ENCODE peak calls at places on chromosomes 13 and 19, in nine cellular contexts. One of them, this sample, is unnamed.
A peak's percentile ranks its signal among the peaks of the same experiment; 100 is the strongest.

GRCh38 chr19:51382004-51382403 is 5.8 kb downstream of the LIM2 start:
- DNase-seq in HFF-Myc: no peak
- DNase-seq in ovary: no peak
- DNase-seq in heart right ventricle: no peak
- DNase-seq in endodermal cell: no peak
- DNase-seq in tibial artery: no peak
- DNase-seq in cardiac muscle cell: no peak
- DNase-seq in heart left ventricle: no peak
- DNase-seq in left ventricle myocardium inferior: no peak
- DNase-seq in this sample: no peak

GRCh38 chr19:16618248-16618647 is 9.8 kb downstream of the MED26 start:
- DNase-seq in left ventricle myocardium inferior: no peak
- DNase-seq in cardiac muscle cell: no peak
- DNase-seq in heart right ventricle: no peak
- DNase-seq in ovary: no peak
- DNase-seq in endodermal cell: no peak
- DNase-seq in tibial artery: no peak
- DNase-seq in heart left ventricle: no peak
- DNase-seq in HFF-Myc: no peak
- DNase-seq in this sample: no peak

GRCh38 chr19:14580623-14581237 is 2.2 kb upstream of the CLEC17A start:
- DNase-seq in HFF-Myc: no peak
- DNase-seq in heart right ventricle: no peak
- DNase-seq in ovary: no peak
- DNase-seq in left ventricle myocardium inferior: no peak
- DNase-seq in cardiac muscle cell: no peak
- DNase-seq in heart left ventricle: no peak
- DNase-seq in endodermal cell: no peak
- DNase-seq in tibial artery: no peak
- DNase-seq in this sample: no peak

GRCh38 chr13:52642131-52642530 is at the start of gene HNRNPA1L2:
- DNase-seq in left ventricle myocardium inferior: no peak
- DNase-seq in heart left ventricle: no peak
- DNase-seq in HFF-Myc: no peak
- DNase-seq in tibial artery: no peak
- DNase-seq in heart right ventricle: no peak
- DNase-seq in endodermal cell: no peak
- DNase-seq in ovary: no peak
- DNase-seq in cardiac muscle cell: no peak
- DNase-seq in this sample: no peak

GRCh38 chr19:14494910-14495677 is 833 bp downstream of the GIPC1 start:
- DNase-seq in heart right ventricle: no peak
- DNase-seq in heart left ventricle: no peak
- DNase-seq in cardiac muscle cell: no peak
- DNase-seq in HFF-Myc: no peak
- DNase-seq in tibial artery: no peak
- DNase-seq in left ventricle myocardium inferior: no peak
- DNase-seq in endodermal cell: no peak
- DNase-seq in ovary: no peak
- DNase-seq in this sample: no peak

GRCh38 chr13:93309886-93310520 is 83.4 kb downstream of the GPC6 start:
- DNase-seq in endodermal cell: no peak
- DNase-seq in heart right ventricle: no peak
- DNase-seq in tibial artery: no peak
- DNase-seq in cardiac muscle cell: peak; percentile 27
- DNase-seq in left ventricle myocardium inferior: no peak
- DNase-seq in heart left ventricle: no peak
- DNase-seq in HFF-Myc: peak; percentile 26
- DNase-seq in ovary: no peak
- DNase-seq in this sample: peak; percentile 96

GRCh38 chr19:56689198-56689597 is 17.6 kb upstream of the ZNF835 start:
- DNase-seq in heart right ventricle: no peak
- DNase-seq in ovary: no peak
- DNase-seq in endodermal cell: no peak
- DNase-seq in cardiac muscle cell: no peak
- DNase-seq in left ventricle myocardium inferior: no peak
- DNase-seq in heart left ventricle: no peak
- DNase-seq in HFF-Myc: no peak
- DNase-seq in tibial artery: no peak
- DNase-seq in this sample: no peak

GRCh38 chr19:1417145-1417544 is 9.8 kb downstream of the DAZAP1 start:
- DNase-seq in cardiac muscle cell: no peak
- DNase-seq in left ventricle myocardium inferior: no peak
- DNase-seq in heart right ventricle: no peak
- DNase-seq in ovary: no peak
- DNase-seq in heart left ventricle: no peak
- DNase-seq in endodermal cell: no peak
- DNase-seq in HFF-Myc: no peak
- DNase-seq in tibial artery: no peak
- DNase-seq in this sample: peak; percentile 88

GRCh38 chr13:29509999-29510586 is 85.4 kb downstream of the SLC7A1 start:
- DNase-seq in heart left ventricle: no peak
- DNase-seq in left ventricle myocardium inferior: no peak
- DNase-seq in endodermal cell: no peak
- DNase-seq in tibial artery: no peak
- DNase-seq in heart right ventricle: no peak
- DNase-seq in ovary: no peak
- DNase-seq in cardiac muscle cell: no peak
- DNase-seq in HFF-Myc: no peak
- DNase-seq in this sample: no peak

GRCh38 chr19:42284641-42285341 is 15.7 kb downstream of the CIC start:
- DNase-seq in HFF-Myc: no peak
- DNase-seq in heart right ventricle: peak; percentile 27
- DNase-seq in left ventricle myocardium inferior: no peak
- DNase-seq in ovary: no peak
- DNase-seq in tibial artery: peak; percentile 74
- DNase-seq in endodermal cell: peak; percentile 69
- DNase-seq in cardiac muscle cell: peak; percentile 38
- DNase-seq in heart left ventricle: no peak
- DNase-seq in this sample: no peak

GRCh38 chr19:5805465-5806132 is 732 bp downstream of the NRTN start:
- DNase-seq in tibial artery: no peak
- DNase-seq in heart left ventricle: peak; percentile 60
- DNase-seq in left ventricle myocardium inferior: peak; percentile 61
- DNase-seq in ovary: no peak
- DNase-seq in endodermal cell: peak; percentile 97
- DNase-seq in HFF-Myc: no peak
- DNase-seq in cardiac muscle cell: peak; percentile 93
- DNase-seq in heart right ventricle: peak; percentile 58
- DNase-seq in this sample: peak; percentile 55

GRCh38 chr19:57559008-57559403 is 657 bp downstream of the ZNF550 start:
- DNase-seq in left ventricle myocardium inferior: peak; percentile 18
- DNase-seq in cardiac muscle cell: peak; percentile 41
- DNase-seq in heart right ventricle: peak; percentile 14
- DNase-seq in tibial artery: no peak
- DNase-seq in HFF-Myc: no peak
- DNase-seq in ovary: no peak
- DNase-seq in heart left ventricle: peak; percentile 29
- DNase-seq in endodermal cell: peak; percentile 64
- DNase-seq in this sample: peak; percentile 44

GRCh38 chr13:59970847-59971246 is 192.9 kb downstream of the DIAPH3 start:
- DNase-seq in heart left ventricle: no peak
- DNase-seq in endodermal cell: peak; percentile 61
- DNase-seq in heart right ventricle: peak; percentile 7
- DNase-seq in cardiac muscle cell: no peak
- DNase-seq in tibial artery: no peak
- DNase-seq in HFF-Myc: no peak
- DNase-seq in left ventricle myocardium inferior: no peak
- DNase-seq in ovary: no peak
- DNase-seq in this sample: no peak

GRCh38 chr19:45939792-45940514 is 25.4 kb upstream of the NANOS2 start:
- DNase-seq in heart right ventricle: no peak
- DNase-seq in tibial artery: peak; percentile 45
- DNase-seq in cardiac muscle cell: no peak
- DNase-seq in ovary: no peak
- DNase-seq in heart left ventricle: no peak
- DNase-seq in endodermal cell: peak; percentile 66
- DNase-seq in HFF-Myc: no peak
- DNase-seq in left ventricle myocardium inferior: no peak
- DNase-seq in this sample: no peak

GRCh38 chr13:102226591-102226990 is 175.3 kb downstream of the FGF14 start:
- DNase-seq in heart right ventricle: no peak
- DNase-seq in endodermal cell: no peak
- DNase-seq in HFF-Myc: no peak
- DNase-seq in cardiac muscle cell: no peak
- DNase-seq in ovary: no peak
- DNase-seq in heart left ventricle: no peak
- DNase-seq in left ventricle myocardium inferior: no peak
- DNase-seq in tibial artery: no peak
- DNase-seq in this sample: no peak

GRCh38 chr19:1408300-1409203 is 1.2 kb downstream of the DAZAP1 start:
- DNase-seq in endodermal cell: peak; percentile 72
- DNase-seq in cardiac muscle cell: peak; percentile 70
- DNase-seq in tibial artery: no peak
- DNase-seq in left ventricle myocardium inferior: peak; percentile 59
- DNase-seq in heart right ventricle: peak; percentile 44
- DNase-seq in HFF-Myc: no peak
- DNase-seq in heart left ventricle: peak; percentile 60
- DNase-seq in ovary: no peak
- DNase-seq in this sample: peak; percentile 78

GRCh38 chr19:2015611-2015950 is at the start of gene BTBD2:
- DNase-seq in HFF-Myc: no peak
- DNase-seq in cardiac muscle cell: peak; percentile 57
- DNase-seq in tibial artery: peak; percentile 78
- DNase-seq in heart left ventricle: peak; percentile 67
- DNase-seq in ovary: peak; percentile 69
- DNase-seq in heart right ventricle: peak; percentile 82
- DNase-seq in left ventricle myocardium inferior: no peak
- DNase-seq in endodermal cell: peak; percentile 72
- DNase-seq in this sample: peak; percentile 88

GRCh38 chr13:98653471-98653985 is 76.6 kb upstream of the STK24 start:
- DNase-seq in HFF-Myc: peak; percentile 59
- DNase-seq in heart left ventricle: peak; percentile 73
- DNase-seq in endodermal cell: peak; percentile 97
- DNase-seq in ovary: peak; percentile 61
- DNase-seq in heart right ventricle: peak; percentile 68
- DNase-seq in cardiac muscle cell: peak; percentile 89
- DNase-seq in tibial artery: peak; percentile 85
- DNase-seq in left ventricle myocardium inferior: peak; percentile 71
- DNase-seq in this sample: peak; percentile 86

GRCh38 chr13:29472317-29472961 is 123.0 kb downstream of the SLC7A1 start:
- DNase-seq in HFF-Myc: peak; percentile 31
- DNase-seq in heart left ventricle: no peak
- DNase-seq in left ventricle myocardium inferior: no peak
- DNase-seq in heart right ventricle: peak; percentile 39
- DNase-seq in ovary: no peak
- DNase-seq in tibial artery: no peak
- DNase-seq in cardiac muscle cell: peak; percentile 79
- DNase-seq in endodermal cell: peak; percentile 88
- DNase-seq in this sample: peak; percentile 80

GRCh38 chr19:30307191-30307974 is 64.8 kb upstream of the ZNF536 start:
- DNase-seq in cardiac muscle cell: no peak
- DNase-seq in endodermal cell: peak; percentile 12
- DNase-seq in heart left ventricle: no peak
- DNase-seq in tibial artery: no peak
- DNase-seq in HFF-Myc: no peak
- DNase-seq in heart right ventricle: no peak
- DNase-seq in left ventricle myocardium inferior: no peak
- DNase-seq in ovary: no peak
- DNase-seq in this sample: no peak

DNA sequence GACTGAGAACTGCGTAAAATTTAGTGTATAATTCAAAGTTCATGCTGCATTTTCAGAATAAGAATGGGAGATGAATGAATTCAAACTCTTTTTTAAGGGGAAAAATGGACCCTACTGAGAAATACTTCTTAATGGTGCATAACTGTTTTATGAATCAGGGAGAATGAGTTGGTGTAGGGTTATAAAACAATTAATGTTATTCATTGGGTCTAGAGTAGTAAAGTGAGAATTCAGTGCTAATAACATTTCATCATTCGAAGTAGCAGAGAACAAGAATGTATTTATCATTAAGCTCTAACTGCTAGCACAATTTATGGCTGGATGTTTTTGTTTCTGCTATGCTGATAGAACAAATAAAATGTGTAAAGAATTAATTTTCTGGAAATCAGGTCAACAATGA is 310.2 kb downstream of the SLITRK5 start:
- DNase-seq in cardiac muscle cell: no peak
- DNase-seq in left ventricle myocardium inferior: no peak
- DNase-seq in HFF-Myc: no peak
- DNase-seq in tibial artery: no peak
- DNase-seq in ovary: no peak
- DNase-seq in heart right ventricle: no peak
- DNase-seq in heart left ventricle: no peak
- DNase-seq in endodermal cell: no peak
- DNase-seq in this sample: no peak
- H3K4me3 ChIP-seq in cardiac muscle cell: no peak overlapping the region
- H3K4me3 ChIP-seq in left ventricle myocardium inferior: no peak overlapping the region
- H3K4me3 ChIP-seq in HFF-Myc: no peak overlapping the region
- H3K4me3 ChIP-seq in tibial artery: no peak overlapping the region
- H3K4me3 ChIP-seq in ovary: no peak overlapping the region
- H3K4me3 ChIP-seq in heart right ventricle: no peak overlapping the region
- H3K4me3 ChIP-seq in heart left ventricle: no peak overlapping the region
- H3K4me3 ChIP-seq in endodermal cell: no peak overlapping the region
- H3K4me3 ChIP-seq in this sample: no peak overlapping the region

DNA sequence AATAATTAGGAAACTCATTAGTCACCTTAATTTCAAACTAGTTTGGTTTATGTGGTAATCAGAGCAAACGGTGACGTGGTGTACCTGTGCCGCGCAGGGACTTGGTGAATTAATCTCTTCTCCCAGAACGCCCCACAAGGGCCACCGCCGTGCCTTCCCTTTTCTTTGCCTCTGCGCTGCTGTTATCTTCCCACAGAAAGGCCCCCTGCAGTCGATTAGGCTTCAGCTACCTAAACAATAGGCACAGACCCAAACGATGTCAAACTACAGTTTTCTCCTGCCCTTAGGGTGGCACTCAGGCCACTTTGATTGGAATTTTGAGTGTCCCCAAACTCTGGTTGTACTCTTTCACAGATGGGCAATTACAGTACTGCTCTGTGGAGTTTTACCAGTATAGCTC is 115.5 kb downstream of the GGACT start:
- DNase-seq in heart left ventricle: no peak
- DNase-seq in endodermal cell: peak; percentile 79
- DNase-seq in ovary: no peak
- DNase-seq in left ventricle myocardium inferior: no peak
- DNase-seq in heart right ventricle: no peak
- DNase-seq in HFF-Myc: no peak
- DNase-seq in cardiac muscle cell: peak; percentile 12
- DNase-seq in tibial artery: no peak
- DNase-seq in this sample: peak; percentile 24
- TF ChIP-seq CTCF in heart left ventricle: no peak
- TF ChIP-seq CTCF in endodermal cell: peak; percentile 36
- TF ChIP-seq CTCF in ovary: no peak
- TF ChIP-seq CTCF in left ventricle myocardium inferior: no peak
- TF ChIP-seq CTCF in heart right ventricle: no peak
- TF ChIP-seq CTCF in HFF-Myc: no peak
- TF ChIP-seq CTCF in cardiac muscle cell: no peak
- TF ChIP-seq CTCF in tibial artery: no peak
- TF ChIP-seq CTCF in this sample: peak; percentile 28

GRCh38 chr19:35124098-35125060 is 8.8 kb downstream of the FXYD3 start:
- DNase-seq in ovary: peak; percentile 93
- DNase-seq in endodermal cell: peak; percentile 58
- DNase-seq in HFF-Myc: peak; percentile 71
- DNase-seq in left ventricle myocardium inferior: peak; percentile 93
- DNase-seq in tibial artery: peak; percentile 97
- DNase-seq in heart left ventricle: peak; percentile 94
- DNase-seq in heart right ventricle: peak; percentile 95
- DNase-seq in cardiac muscle cell: no peak
- DNase-seq in this sample: peak; percentile 92
- H3K4me3 ChIP-seq in ovary: peak overlapping the region; percentile 56
- H3K4me3 ChIP-seq in endodermal cell: no peak overlapping the region
- H3K4me3 ChIP-seq in HFF-Myc: peak overlapping the region; percentile 60
- H3K4me3 ChIP-seq in left ventricle myocardium inferior: peak overlapping the region; percentile 79
- H3K4me3 ChIP-seq in tibial artery: peak overlapping the region; percentile 58
- H3K4me3 ChIP-seq in heart left ventricle: peak overlapping the region; percentile 59
- H3K4me3 ChIP-seq in heart right ventricle: peak overlapping the region; percentile 63
- H3K4me3 ChIP-seq in cardiac muscle cell: no peak overlapping the region
- H3K4me3 ChIP-seq in this sample: peak overlapping the region; percentile 83

GRCh38 chr13:70960841-70961443 is 852.7 kb upstream of the KLHL1 start:
- DNase-seq in HFF-Myc: peak; percentile 5
- DNase-seq in tibial artery: no peak
- DNase-seq in heart left ventricle: no peak
- DNase-seq in ovary: no peak
- DNase-seq in cardiac muscle cell: peak; percentile 48
- DNase-seq in endodermal cell: no peak
- DNase-seq in heart right ventricle: no peak
- DNase-seq in left ventricle myocardium inferior: no peak
- DNase-seq in this sample: peak; percentile 68
- TF ChIP-seq CTCF in HFF-Myc: peak; percentile 41
- TF ChIP-seq CTCF in tibial artery: no peak
- TF ChIP-seq CTCF in heart left ventricle: peak; percentile 31
- TF ChIP-seq CTCF in ovary: no peak
- TF ChIP-seq CTCF in cardiac muscle cell: peak; percentile 67
- TF ChIP-seq CTCF in endodermal cell: peak; percentile 82
- TF ChIP-seq CTCF in heart right ventricle: peak; percentile 60
- TF ChIP-seq CTCF in left ventricle myocardium inferior: peak; percentile 51
- TF ChIP-seq CTCF in this sample: peak; percentile 67

This sample was measured in choroid plexus epithelial cell.